ENCODE peak calls at places on chromosomes 3 and 15, in nine cellular contexts. I, C, Y, P, G, N, B, E and T are unnamed samples.

GRCh38 chr3:46423588-46423987 is 16.5 kb downstream of the CCRL2 start:
- DNase-seq in P (no peak), B (no peak), E (peak), Y (no peak), N (no peak), C (no peak), I (no peak), G (no peak), T (peak)

GRCh38 chr3:184952671-184953070 is 140.7 kb downstream of the VPS8 start:
- DNase-seq in P (no peak), B (no peak), E (no peak), Y (no peak), N (no peak), G (no peak), C (no peak), I (peak), T (peak)

GRCh38 chr3:176293277-176293676 is 904.0 kb downstream of the TBL1XR1 start:
- DNase-seq in P (no peak), I (no peak), G (no peak), C (no peak), B (no peak), N (no peak), Y (no peak), E (no peak), T (no peak)

GRCh38 chr3:73107788-73108187 is 46.3 kb downstream of the EBLN2 start:
- DNase-seq in Y (no peak), B (no peak), C (no peak), G (no peak), I (no peak), N (no peak), E (no peak), P (no peak), T (no peak)

GRCh38 chr15:58438956-58439355 is 7.2 kb downstream of the LIPC start:
- DNase-seq in B (peak), Y (no peak), E (peak), C (peak), P (no peak), N (peak), I (peak), G (peak), T (peak)

GRCh38 chr3:49427581-49427980 is 1.5 kb downstream of the NICN1 start:
- DNase-seq in G (no peak), B (no peak), C (no peak), Y (no peak), P (no peak), E (no peak), I (no peak), N (no peak), T (no peak)

GRCh38 chr15:77042955-77043920 is 27.7 kb downstream of the TSPAN3 start:
- DNase-seq in B (peak), I (no peak), G (no peak), Y (no peak), P (no peak), E (no peak), N (no peak), C (no peak), T (no peak)

GRCh38 chr3:48399387-48400172 is 27.6 kb downstream of the FBXW12 start:
- DNase-seq in E (no peak), N (no peak), Y (no peak), C (no peak), I (no peak), B (no peak), G (peak), P (no peak), T (no peak)

GRCh38 chr3:119600732-119601131 is 3.0 kb downstream of the PLA1A start:
- DNase-seq in C (peak), B (no peak), N (no peak), Y (no peak), I (peak), E (peak), G (peak), P (peak), T (no peak)

GRCh38 chr3:156602424-156602823 is 47.5 kb upstream of the SSR3 start:
- DNase-seq in P (no peak), N (no peak), B (no peak), Y (no peak), E (no peak), C (no peak), G (no peak), I (no peak), T (no peak)

GRCh38 chr3:177835008-177835407 is 637.7 kb upstream of the TBL1XR1 start:
- DNase-seq in Y (no peak), N (peak), G (no peak), C (no peak), P (no peak), B (no peak), I (peak), E (peak), T (no peak)

GRCh38 chr3:183500349-183500748 is 55.2 kb downstream of the KLHL6 start:
- DNase-seq in Y (no peak), I (no peak), P (no peak), C (no peak), B (no peak), N (no peak), E (no peak), G (peak), T (peak)

GRCh38 chr3:129312671-129313414 is 34.2 kb downstream of the HMCES start:
- DNase-seq in B (no peak), I (no peak), N (no peak), E (peak), C (no peak), Y (no peak), G (no peak), P (no peak), T (peak)